ENCODE peak calls at places on chromosome 14, in nine cellular contexts. I is GM20000; W is RWPE2; R is left colon; F is nephron progenitor cell; E is fibroblast of lung; D is frontal cortex; Y is stimulated activated naive CD8-positive, alpha-beta T cell treated with anti-CD3 and anti-CD28 coated beads, Interleukin-15, Interleukin-2, amounts not matched to agents 100 U/mL and 50 U/mL, for 24 hours; C is Jurkat, Clone E6-1. V is an unnamed sample.

GRCh38 chr14:32224731-32225377 is 21.8 kb upstream of the RNU6-8 start:
- DNase-seq in I (no peak), W (no peak), R (peak), F (no peak), E (peak), D (no peak), Y (peak), C (peak), V (peak)

GRCh38 chr14:68695326-68695768 is 97.5 kb downstream of the ZFP36L1 start:
- DNase-seq in I (peak), W (peak), R (no peak), F (no peak), E (peak), D (no peak), Y (peak), C (no peak), V (peak)

GRCh38 chr14:33210304-33210703 is 271.6 kb downstream of the NPAS3 start:
- DNase-seq in I (no peak), W (no peak), R (peak), F (peak), E (peak), D (no peak), Y (no peak), C (peak), V (no peak)

GRCh38 chr14:91839754-91840153 is 27.6 kb downstream of the TC2N start:
- DNase-seq in I (no peak), W (no peak), R (no peak), F (no peak), E (no peak), D (no peak), Y (no peak), C (no peak), V (no peak)

GRCh38 chr14:55019968-55020554 is 6.8 kb downstream of the WDHD1 start:
- DNase-seq in I (no peak), W (no peak), R (no peak), F (no peak), E (peak), D (no peak), Y (no peak), C (no peak), V (peak)

GRCh38 chr14:71442503-71442902 is 489.7 kb upstream of the RGS6 start:
- DNase-seq in I (no peak), W (no peak), R (no peak), F (no peak), E (no peak), D (no peak), Y (no peak), C (no peak), V (no peak)

GRCh38 chr14:22689186-22689585 is 45.0 kb upstream of the OR6J1 start:
- DNase-seq in I (no peak), W (peak), R (no peak), F (no peak), E (peak), D (no peak), Y (no peak), C (peak), V (peak)

GRCh38 chr14:68546839-68547238 is 246.0 kb downstream of the ZFP36L1 start:
- DNase-seq in I (no peak), W (no peak), R (no peak), F (no peak), E (peak), D (no peak), Y (no peak), C (no peak), V (peak)

GRCh38 chr14:74083161-74083560 is 1.1 kb downstream of the ALDH6A1 start:
- DNase-seq in I (no peak), W (no peak), R (no peak), F (no peak), E (no peak), D (no peak), Y (no peak), C (no peak), V (no peak)

GRCh38 chr14:66092748-66093147 is 393.4 kb upstream of the CCDC196 start:
- DNase-seq in I (no peak), W (no peak), R (no peak), F (no peak), E (no peak), D (no peak), Y (no peak), C (no peak), V (no peak)

GRCh38 chr14:33714527-33715222 is 236.2 kb downstream of the EGLN3 start:
- DNase-seq in I (no peak), W (no peak), R (no peak), F (no peak), E (peak), D (no peak), Y (no peak), C (no peak), V (no peak)